ENCODE peak calls at places on chromosomes 13 and 19, in four cellular contexts. X is neuronal stem cell; E is CD8-positive, alpha-beta T cell; D is NCI-H2081. F is an unnamed sample.

GRCh38 chr13:99228737-99229691 is 28.4 kb downstream of the UBAC2 start:
- DNase-seq in X (no peak), E (no peak), D (no peak), F (no peak)

GRCh38 chr19:41564515-41565383 is 11.2 kb upstream of the CEACAM21 start:
- DNase-seq in E (no peak), D (no peak), X (peak; percentile 38), F (peak; percentile 69)

GRCh38 chr19:57078802-57079201 is 41.0 kb upstream of the USP29 start:
- DNase-seq in X (no peak), D (no peak), E (no peak), F (no peak)

GRCh38 chr13:102220681-102221228 is 181.1 kb downstream of the FGF14 start:
- DNase-seq in E (no peak), D (no peak), X (no peak), F (no peak)

GRCh38 chr19:50647879-50648615 is 1.2 kb upstream of the C19orf81 start:
- DNase-seq in D (no peak), E (no peak), X (no peak), F (no peak)

GRCh38 chr19:5148794-5149190 is 179.9 kb downstream of the KDM4B start:
- DNase-seq in D (no peak), X (no peak), E (no peak), F (no peak)

GRCh38 chr19:8938576-8938975 is 71.6 kb downstream of the MUC16 start:
- DNase-seq in X (no peak), E (no peak), D (no peak), F (no peak)

GRCh38 chr19:16628984-16629691 is 1.1 kb upstream of the MED26 start:
- DNase-seq in E (no peak), D (peak; percentile 29), X (no peak), F (no peak)

GRCh38 chr19:40150170-40150569 is 41.1 kb upstream of the MAP3K10 start:
- DNase-seq in X (no peak), E (no peak), D (no peak), F (no peak)

GRCh38 chr19:41218615-41219507 is at the start of gene AXL:
- DNase-seq in D (no peak), X (peak; percentile 86), E (no peak), F (peak; percentile 45)

GRCh38 chr19:50230379-50231351 is 27.2 kb downstream of the MYH14 start:
- DNase-seq in X (no peak), E (no peak), D (no peak), F (no peak)

GRCh38 chr19:45186509-45187334 is 8.1 kb downstream of the BLOC1S3 start:
- DNase-seq in X (no peak), D (no peak), E (no peak), F (no peak)

GRCh38 chr13:35887028-35887666 is 244.0 kb downstream of the DCLK1 start:
- DNase-seq in X (no peak), D (no peak), E (no peak), F (no peak)

GRCh38 chr13:97986841-97987240 is 33.4 kb downstream of the IPO5 start:
- DNase-seq in E (no peak), D (no peak), X (no peak), F (no peak)

GRCh38 chr19:13712767-13713201 is 51.5 kb upstream of the MRI1 start:
- DNase-seq in X (no peak), E (no peak), D (no peak), F (no peak)

GRCh38 chr13:97005631-97006262 is 11.5 kb upstream of the OXGR1 start:
- DNase-seq in D (no peak), X (no peak), E (no peak), F (no peak)

GRCh38 chr19:31214086-31214485 is 135.2 kb downstream of the TSHZ3 start:
- DNase-seq in X (no peak), D (no peak), E (peak; percentile 77), F (no peak)

GRCh38 chr13:22517544-22517943 is 663.2 kb upstream of the SGCG start:
- DNase-seq in X (no peak), D (peak; percentile 42), E (no peak), F (no peak)

GRCh38 chr19:18785179-18786124 is 5.7 kb downstream of the COMP start:
- DNase-seq in D (peak; percentile 70), E (peak; percentile 45), X (peak; percentile 81), F (peak; percentile 73)

GRCh38 chr19:54873990-54874389 is at the start of gene FCAR:
- DNase-seq in X (no peak), D (no peak), E (no peak), F (no peak)

GRCh38 chr13:48715977-48716376 is 62.2 kb downstream of the CYSLTR2 start:
- DNase-seq in D (no peak), E (no peak), X (no peak), F (no peak)

GRCh38 chr13:45441633-45442032 is 23.1 kb upstream of the COG3 start:
- DNase-seq in D (no peak), E (no peak), X (no peak), F (no peak)

GRCh38 chr13:51728972-51729371 is 75.0 kb downstream of the DHRS12 start:
- DNase-seq in X (no peak), D (no peak), E (no peak), F (no peak)

GRCh38 chr19:13037161-13037560 is 41.9 kb downstream of the NFIX start:
- DNase-seq in D (no peak), X (no peak), E (no peak), F (no peak)

GRCh38 chr19:57803594-57804325 is 11.0 kb downstream of the ZNF552 start:
- DNase-seq in D (no peak), X (peak; percentile 91), E (no peak), F (peak; percentile 53)

GRCh38 chr19:19627716-19628498 is at the start of gene LPAR2:
- DNase-seq in E (peak; percentile 79), X (peak; percentile 46), D (peak; percentile 64), F (peak; percentile 41)

GRCh38 chr19:39411832-39412099 is 703 bp upstream of the PLEKHG2 start:
- DNase-seq in D (peak; percentile 91), X (peak; percentile 89), E (peak; percentile 87), F (peak; percentile 82)

GRCh38 chr13:43364210-43365041 is 341.0 kb downstream of the DNAJC15 start:
- DNase-seq in D (no peak), E (no peak), X (no peak), F (no peak)

GRCh38 chr19:18419195-18419698 is at the start of gene SSBP4:
- DNase-seq in X (peak; percentile 76), E (peak; percentile 57), D (peak; percentile 65), F (peak; percentile 84)

GRCh38 chr19:50475101-50475568 is 1.2 kb upstream of the EMC10 start:
- DNase-seq in E (no peak), D (no peak), X (no peak), F (no peak)

GRCh38 chr13:74683411-74683810 is 549.2 kb upstream of the KLF12 start:
- DNase-seq in X (no peak), E (no peak), D (no peak), F (peak; percentile 29)

GRCh38 chr13:80040219-80040976 is 300.5 kb downstream of the SPRY2 start:
- DNase-seq in D (no peak), X (no peak), E (no peak), F (no peak)

GRCh38 chr19:38209671-38210457 is 14.2 kb downstream of the DPF1 start:
- DNase-seq in E (no peak), D (no peak), X (peak; percentile 53), F (no peak)

GRCh38 chr13:33058816-33059215 is 42.6 kb downstream of the KL start:
- DNase-seq in D (no peak), X (no peak), E (no peak), F (no peak)

GRCh38 chr19:801030-801860 is 4.0 kb downstream of the PTBP1 start:
- DNase-seq in D (peak; percentile 40), X (no peak), E (no peak), F (no peak)

GRCh38 chr19:51652266-51652665 is 5.6 kb upstream of the SIGLEC14 start:
- DNase-seq in X (no peak), E (no peak), D (no peak), F (no peak)

GRCh38 chr13:48873598-48873997 is 102.1 kb upstream of the FNDC3A start:
- DNase-seq in X (no peak), D (no peak), E (no peak), F (no peak)

F was measured in endothelial cell.